ENCODE peak calls at places on chromosomes 3 and 15, in eight cellular contexts. F, M, P, I, S, G, K and R are unnamed samples.

GRCh38 chr3:69871256-69871655 is 128.3 kb upstream of the SAMMSON start:
- DNase-seq in S (no peak), M (no peak), F (no peak), P (no peak), I (no peak), K (no peak), G (no peak), R (no peak)

GRCh38 chr3:157081681-157082210 is 78.2 kb downstream of the CCNL1 start:
- DNase-seq in G (peak; percentile 100), K (peak; percentile 87), S (peak; percentile 94), I (peak; percentile 88), F (peak; percentile 85), M (peak; percentile 90), P (peak; percentile 95), R (peak; percentile 90)

GRCh38 chr3:63763156-63763555 is 55.9 kb upstream of the C3orf49 start:
- DNase-seq in M (no peak), P (no peak), G (no peak), K (no peak), F (no peak), S (no peak), I (no peak), R (no peak)

GRCh38 chr3:153070153-153070868 is 91.7 kb upstream of the RAP2B start:
- DNase-seq in S (no peak), K (no peak), M (no peak), I (no peak), G (no peak), P (no peak), F (peak; percentile 25), R (no peak)

GRCh38 chr15:33320017-33320416 is 9.2 kb downstream of the RYR3 start:
- DNase-seq in K (no peak), G (no peak), S (no peak), I (no peak), P (no peak), M (no peak), F (no peak), R (no peak)

GRCh38 chr3:176568189-176568588 is 629.1 kb downstream of the TBL1XR1 start:
- DNase-seq in F (no peak), M (no peak), G (no peak), K (no peak), S (no peak), P (no peak), I (no peak), R (no peak)

GRCh38 chr3:128185630-128186447 is 32.6 kb downstream of the EEFSEC start:
- DNase-seq in M (no peak), P (no peak), S (no peak), K (no peak), G (no peak), I (no peak), F (no peak), R (no peak)

GRCh38 chr3:186842426-186843038 is at the start of gene ADIPOQ:
- DNase-seq in F (no peak), G (peak; percentile 36), I (no peak), K (no peak), P (no peak), M (no peak), S (no peak), R (no peak)

GRCh38 chr3:168024537-168024941 is 71.2 kb downstream of the GOLIM4 start:
- DNase-seq in S (no peak), K (peak; percentile 19), G (no peak), P (no peak), F (no peak), M (no peak), I (no peak), R (no peak)

GRCh38 chr15:72078887-72079286 is 39.1 kb downstream of the MYO9A start:
- DNase-seq in M (no peak), S (no peak), I (no peak), K (no peak), P (no peak), F (no peak), G (no peak), R (no peak)

GRCh38 chr15:99249270-99249817 is at the start of gene TTC23:
- DNase-seq in M (peak; percentile 37), S (peak; percentile 48), F (peak; percentile 86), I (no peak), P (no peak), G (peak; percentile 48), K (peak; percentile 48), R (no peak)

GRCh38 chr3:45234250-45234649 is 8.2 kb upstream of the TMEM158 start:
- DNase-seq in G (no peak), S (no peak), M (no peak), K (no peak), F (no peak), P (no peak), I (no peak), R (no peak)

GRCh38 chr3:43624619-43625305 is 3.0 kb upstream of the ANO10 start:
- DNase-seq in F (no peak), P (no peak), K (no peak), I (no peak), S (no peak), G (no peak), M (no peak), R (no peak)

DNA sequence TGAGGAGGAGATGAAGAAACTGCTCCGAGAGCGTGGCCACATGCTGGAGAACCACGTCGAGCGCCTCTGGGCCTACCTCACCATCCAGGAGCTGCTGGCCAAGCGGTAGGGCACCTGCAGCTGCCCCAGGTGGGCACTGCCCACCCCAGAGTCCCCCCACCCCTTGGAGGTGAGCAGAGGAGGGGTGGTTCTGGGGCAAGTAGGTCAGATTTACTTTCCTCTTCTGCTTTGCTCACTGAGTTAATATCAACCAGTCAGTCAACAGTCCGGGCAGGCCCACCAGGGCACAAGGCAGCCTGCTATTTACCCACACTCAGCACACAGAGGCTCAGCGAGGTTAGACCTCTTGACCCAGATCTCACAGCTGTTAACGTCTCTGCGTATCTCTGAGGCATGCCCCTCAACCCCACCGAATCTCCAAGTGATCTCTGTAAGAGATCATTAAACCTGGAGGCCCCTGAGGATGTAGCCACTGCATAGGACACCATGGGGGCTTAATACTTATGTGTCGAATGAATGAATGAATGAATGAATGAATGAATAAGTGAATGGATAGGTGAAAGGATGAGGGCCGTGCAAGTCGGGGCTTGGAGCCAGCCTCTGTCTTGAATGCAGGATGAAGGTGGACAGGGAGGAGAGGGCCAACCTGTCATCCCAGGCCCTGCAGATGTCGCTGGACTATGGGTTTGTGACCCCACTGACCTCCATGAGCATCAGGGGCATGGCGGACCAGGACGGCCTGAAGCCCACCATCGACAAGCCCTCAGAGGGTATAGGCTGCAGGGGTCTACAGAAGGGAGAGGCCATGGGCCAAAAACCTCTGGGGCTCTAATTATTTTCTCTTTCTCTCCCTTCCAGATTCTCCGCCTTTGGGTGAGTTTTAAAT is 8.0 kb upstream of the ITIH3 start:
- DNase-seq in P (peak; percentile 40), I (no peak), K (no peak), G (no peak), S (no peak), M (no peak), F (no peak), R (no peak)
- H3K4me1 ChIP-seq in P (peaks cover 3% of the 10 kb centered on the region), I (no peaks in the 10 kb centered on the region), K (no peaks in the 10 kb centered on the region), G (no peaks in the 10 kb centered on the region), S (no peaks in the 10 kb centered on the region), M (no peaks in the 10 kb centered on the region), F (no peaks in the 10 kb centered on the region), R (no peaks in the 10 kb centered on the region)

GRCh38 chr15:40281057-40281850 is 1.6 kb downstream of the ANKRD63 start:
- DNase-seq in I (no peak), M (no peak), G (peak; percentile 68), P (no peak), F (no peak), K (no peak), S (no peak), R (no peak)
- TF ChIP-seq POLR2A in I (no peak), M (no peak), G (no peak), P (no peak), F (no peak), K (no peak), S (no peak), R (no peak)

DNA sequence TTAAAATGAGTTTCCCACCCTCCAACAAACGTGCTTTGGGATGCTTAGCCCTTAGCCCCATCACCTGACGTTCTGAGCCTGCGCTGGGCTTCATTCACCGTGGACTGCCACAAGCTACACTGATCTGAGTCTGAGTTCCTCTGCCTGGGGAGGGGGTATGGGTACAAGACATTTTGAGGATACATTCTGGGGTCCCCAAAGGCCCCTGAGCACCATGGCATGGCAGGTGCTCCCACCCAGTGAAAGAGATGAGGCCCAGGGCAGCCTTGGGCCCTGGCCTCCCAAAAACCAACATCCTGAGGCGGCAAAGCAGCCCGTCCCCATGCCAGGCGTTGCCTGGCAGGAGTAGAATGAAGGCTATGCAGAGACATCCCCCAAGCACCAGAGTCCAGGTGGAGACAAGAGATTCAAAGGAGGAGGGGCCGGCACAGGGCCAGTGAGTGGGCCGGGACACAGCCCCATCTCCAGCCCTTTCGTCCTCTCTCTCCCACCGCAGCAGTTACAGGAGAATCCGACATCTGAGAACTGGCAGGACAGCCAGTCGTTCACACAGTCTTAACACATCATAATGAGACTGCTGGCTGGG is 74.5 kb downstream of the VGLL4 start:
- DNase-seq in M (no peak), F (no peak), P (peak; percentile 55), K (no peak), I (no peak), G (no peak), S (no peak), R (peak; percentile 20)
- H3K4me3 ChIP-seq in M (no peak overlapping the region), F (no peak overlapping the region), P (no peak overlapping the region), K (no peak overlapping the region), I (peak overlapping the region; percentile 43), G (no peak overlapping the region), S (no peak overlapping the region), R (no peak overlapping the region)

DNA sequence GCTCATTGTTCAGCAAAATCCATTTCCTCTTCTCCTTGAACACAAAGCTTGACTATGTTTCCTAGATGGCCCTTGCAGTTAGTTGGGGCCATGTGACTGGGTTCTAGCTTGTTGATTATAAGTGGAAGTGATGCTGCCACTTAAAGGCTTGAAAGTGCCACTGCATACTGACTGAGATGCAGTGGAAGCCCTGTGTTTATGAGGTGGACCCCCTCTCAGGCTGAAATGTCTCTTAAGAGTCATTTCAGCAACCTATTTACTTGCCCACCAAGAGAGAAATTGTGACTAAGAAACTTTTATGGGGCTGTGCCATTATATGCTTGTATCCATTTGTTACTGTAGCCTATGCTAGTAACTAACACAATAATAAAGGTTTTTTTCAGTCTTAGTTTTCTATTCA is 8.4 kb upstream of the ANP32A start:
- DNase-seq in F (peak; percentile 33), M (no peak), I (no peak), S (no peak), K (no peak), P (no peak), G (no peak), R (no peak)
- H3K4me1 ChIP-seq in F (no peaks in the 10 kb centered on the region), M (no peaks in the 10 kb centered on the region), I (no peaks in the 10 kb centered on the region), S (no peaks in the 10 kb centered on the region), K (no peaks in the 10 kb centered on the region), P (no peaks in the 10 kb centered on the region), G (no peaks in the 10 kb centered on the region), R (no peaks in the 10 kb centered on the region)

GRCh38 chr3:193897791-193898190 is 238.2 kb upstream of the HES1 start:
- DNase-seq in G (no peak), P (no peak), M (no peak), K (no peak), I (no peak), S (no peak), F (no peak), R (no peak)
- TF ChIP-seq POLR2A in G (no peak), P (no peak), M (no peak), K (no peak), I (no peak), S (no peak), F (no peak), R (no peak)